ENCODE peak calls at places on chromosomes 6 and 20, in six cellular contexts. P is K562, E is HepG2, W is HCT116, Y is SK-N-SH, A is GM12878. F is an unnamed sample.

GRCh38 chr6:167722634-167723309 is 103.9 kb upstream of the AFDN start:
- DNase-seq in P (no peak), W (no peak), A (no peak), E (no peak), Y (no peak), F (no peak)

GRCh38 chr6:137873273-137873762 is 6.3 kb downstream of the TNFAIP3 start:
- DNase-seq in E (peak; percentile 99), W (no peak), A (peak; percentile 95), Y (no peak), P (no peak), F (no peak)

GRCh38 chr6:139361211-139361610 is 13.2 kb downstream of the CITED2 start:
- DNase-seq in E (no peak), Y (no peak), P (no peak), A (no peak), W (no peak), F (no peak)

GRCh38 chr20:31573555-31574295 is 31.4 kb upstream of the ID1 start:
- DNase-seq in Y (no peak), A (no peak), E (peak; percentile 82), W (no peak), P (peak; percentile 14), F (no peak)

GRCh38 chr20:5551621-5552020 is 198.6 kb upstream of the SHLD1 start:
- DNase-seq in A (no peak), W (no peak), Y (no peak), P (no peak), E (no peak), F (no peak)

GRCh38 chr20:49573900-49574416 is 6.0 kb upstream of the PTGIS start:
- DNase-seq in A (no peak), W (no peak), P (no peak), E (no peak), Y (no peak), F (no peak)

GRCh38 chr6:117432273-117432672 is 6.5 kb upstream of the ROS1 start:
- DNase-seq in W (no peak), Y (no peak), E (no peak), P (no peak), A (no peak), F (no peak)

GRCh38 chr6:117389227-117390057 is 36.3 kb downstream of the ROS1 start:
- DNase-seq in Y (no peak), W (no peak), P (no peak), E (peak; percentile 78), A (no peak), F (no peak)

GRCh38 chr6:28673800-28674671 is 148.4 kb downstream of the GPX5 start:
- DNase-seq in A (peak; percentile 48), E (peak; percentile 75), W (peak; percentile 66), Y (peak; percentile 75), P (no peak), F (no peak)
- TF ChIP-seq SIN3A in A (no peak), E (peak; percentile 20), W (no peak), Y (no peak), P (no peak), F (no peak)

GRCh38 chr20:44461803-44462174 is 13.9 kb upstream of the TTPAL start:
- DNase-seq in E (no peak), Y (no peak), P (no peak), A (no peak), W (no peak), F (no peak)

GRCh38 chr20:44463466-44463865 is 12.2 kb upstream of the TTPAL start:
- DNase-seq in W (no peak), Y (no peak), A (no peak), P (no peak), E (no peak), F (no peak)

GRCh38 chr20:44464514-44464913 is 11.2 kb upstream of the TTPAL start:
- DNase-seq in A (no peak), P (no peak), E (peak; percentile 49), Y (no peak), W (no peak), F (no peak)

GRCh38 chr20:44460795-44461141 is 14.9 kb upstream of the TTPAL start:
- DNase-seq in W (peak; percentile 31), P (peak; percentile 38), E (peak; percentile 73), A (no peak), Y (peak; percentile 57), F (no peak)

DNA sequence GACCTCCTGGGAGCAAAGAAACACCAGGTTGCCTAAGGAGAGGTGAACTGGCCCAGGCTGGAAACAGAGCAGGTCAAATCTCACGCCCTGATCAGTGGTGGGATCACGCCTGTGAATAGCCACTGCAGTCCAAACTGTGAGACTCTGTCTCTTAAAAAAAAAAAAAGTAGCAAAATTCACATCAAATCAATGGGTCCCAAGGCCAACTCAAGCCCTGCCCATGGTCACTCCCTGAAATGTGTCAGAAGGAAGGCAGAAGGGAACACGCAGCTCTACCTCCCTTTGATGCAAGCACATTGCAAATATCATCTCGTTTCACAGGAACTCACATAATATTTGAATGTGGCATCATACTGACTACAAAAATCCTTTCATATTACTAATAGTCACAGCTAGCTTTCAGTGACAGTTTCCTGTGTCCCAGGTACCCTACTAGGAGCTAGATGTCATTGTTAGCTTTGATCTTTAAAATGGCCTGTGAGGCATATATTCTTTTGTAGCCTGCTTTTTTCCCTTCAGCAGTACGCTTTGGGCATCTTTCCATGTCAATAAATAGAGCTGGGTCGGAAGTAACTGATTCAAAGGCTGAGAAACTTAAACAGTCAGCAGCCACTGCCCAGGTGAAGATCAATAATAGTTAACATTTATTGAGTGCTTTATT is 14.4 kb upstream of the TTPAL start:
- DNase-seq in A (no peak), E (peak; percentile 84), Y (no peak), W (no peak), P (no peak), F (no peak)
- TF ChIP-seq CTCF in A (no peak), E (no peak), Y (no peak), W (no peak), P (peak; percentile 7), F (no peak)

DNA sequence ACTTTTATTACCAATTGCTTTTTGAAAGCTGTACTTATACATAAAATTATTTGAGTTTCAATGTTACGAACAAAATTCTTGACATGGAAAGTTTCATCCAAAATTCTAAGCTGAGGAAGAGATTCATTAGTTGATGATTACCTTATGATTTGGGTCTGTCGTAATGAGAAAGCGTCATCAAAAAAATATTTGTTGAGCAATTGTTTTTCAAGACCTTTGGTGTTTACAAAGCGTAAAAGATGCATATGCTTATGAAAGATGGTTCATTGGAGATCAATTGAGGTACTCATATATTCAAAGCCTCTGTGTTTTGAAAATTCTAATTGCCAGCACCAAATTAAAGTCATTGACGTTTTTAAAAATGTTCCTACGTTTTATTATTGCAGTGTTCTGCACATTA is 110.5 kb upstream of the DOK5 start:
- DNase-seq in W (no peak), P (no peak), Y (no peak), E (no peak), A (no peak), F (no peak)
- H3K27me3 ChIP-seq in W (peaks cover 27% of the 10 kb centered on the region), P (no peaks in the 10 kb centered on the region), Y (no peaks in the 10 kb centered on the region), E (no peaks in the 10 kb centered on the region), A (no peaks in the 10 kb centered on the region), F (peaks cover 3% of the 10 kb centered on the region)

GRCh38 chr6:8628063-8628462 is 192.7 kb upstream of the SLC35B3 start:
- DNase-seq in P (no peak), E (no peak), A (no peak), Y (no peak), W (no peak), F (no peak)
- TF ChIP-seq SIN3A in P (no peak), E (no peak), A (no peak), Y (no peak), W (no peak), F (no peak)

DNA sequence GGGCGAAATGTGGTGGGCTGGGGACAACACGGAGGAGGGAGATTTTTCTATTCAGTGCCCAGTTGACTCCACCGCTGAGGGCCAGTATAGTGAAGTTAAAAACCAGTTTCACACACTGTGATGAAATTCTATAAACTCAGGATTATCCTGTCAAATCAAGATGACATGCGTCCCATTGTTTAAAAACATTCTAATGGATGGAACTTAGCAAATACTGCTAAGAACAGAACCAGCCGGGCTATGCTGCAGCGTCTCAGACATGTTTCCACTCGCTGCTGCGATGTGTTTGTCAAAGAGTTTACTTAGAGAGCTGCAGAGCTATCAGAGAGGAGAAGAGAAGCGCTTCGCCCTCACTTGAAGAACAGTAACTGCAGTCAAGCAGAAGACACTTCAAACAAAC is 212.6 kb upstream of the FOXQ1 start:
- DNase-seq in P (no peak), Y (no peak), E (no peak), W (no peak), A (no peak), F (no peak)
- TF ChIP-seq CTCF in P (no peak), Y (no peak), E (no peak), W (no peak), A (no peak), F (no peak)

F was measured in Panc1.